ENCODE peak calls at places on chromosomes 11 and 22, in five cellular contexts. One of them, this sample, is unnamed.

GRCh38 chr11:28107726-28108618 is at the start of the genes KIF18A and METTL15:
- DNase-seq in midbrain: peak; percentile 100
- DNase-seq in neural crest cell: peak; percentile 99
- DNase-seq in ureter: peak; percentile 100
- DNase-seq in DMS53: peak; percentile 99
- DNase-seq in this sample: peak; percentile 100

GRCh38 chr22:24134090-24134846 is 47.0 kb upstream of the SUSD2 start:
- DNase-seq in neural crest cell: peak; percentile 65
- DNase-seq in midbrain: peak; percentile 50
- DNase-seq in ureter: no peak
- DNase-seq in DMS53: no peak
- DNase-seq in this sample: peak; percentile 8

GRCh38 chr11:17682848-17683247 is 36.5 kb upstream of the MYOD1 start:
- DNase-seq in neural crest cell: no peak
- DNase-seq in DMS53: no peak
- DNase-seq in ureter: no peak
- DNase-seq in midbrain: no peak
- DNase-seq in this sample: no peak

GRCh38 chr22:43796567-43796966 is 15.5 kb downstream of the EFCAB6 start:
- DNase-seq in DMS53: peak; percentile 67
- DNase-seq in neural crest cell: no peak
- DNase-seq in ureter: no peak
- DNase-seq in midbrain: peak; percentile 40
- DNase-seq in this sample: peak; percentile 40

GRCh38 chr11:119505861-119506260 is 82.9 kb upstream of the THY1 start:
- DNase-seq in ureter: no peak
- DNase-seq in neural crest cell: no peak
- DNase-seq in DMS53: no peak
- DNase-seq in midbrain: no peak
- DNase-seq in this sample: peak; percentile 92

GRCh38 chr11:102229510-102230119 is 87.7 kb upstream of the BIRC3 start:
- DNase-seq in DMS53: no peak
- DNase-seq in neural crest cell: no peak
- DNase-seq in midbrain: no peak
- DNase-seq in ureter: no peak
- DNase-seq in this sample: no peak

GRCh38 chr22:23380230-23380573 is 199.9 kb downstream of the IGLL1 start:
- DNase-seq in neural crest cell: no peak
- DNase-seq in ureter: no peak
- DNase-seq in midbrain: no peak
- DNase-seq in DMS53: peak; percentile 4
- DNase-seq in this sample: peak; percentile 92

GRCh38 chr22:38305481-38306448 is 11.5 kb downstream of the CSNK1E start:
- DNase-seq in DMS53: no peak
- DNase-seq in neural crest cell: no peak
- DNase-seq in ureter: no peak
- DNase-seq in midbrain: no peak
- DNase-seq in this sample: peak; percentile 96

GRCh38 chr11:77677138-77677537 is 39.5 kb upstream of the CLNS1A start:
- DNase-seq in midbrain: no peak
- DNase-seq in neural crest cell: no peak
- DNase-seq in ureter: no peak
- DNase-seq in DMS53: no peak
- DNase-seq in this sample: no peak

GRCh38 chr11:61893981-61894380 is 2.6 kb upstream of the FADS3 start:
- DNase-seq in DMS53: no peak
- DNase-seq in ureter: no peak
- DNase-seq in midbrain: no peak
- DNase-seq in neural crest cell: no peak
- DNase-seq in this sample: no peak

GRCh38 chr11:76664578-76665061 is 5.9 kb downstream of the LRRC32 start:
- DNase-seq in neural crest cell: no peak
- DNase-seq in DMS53: no peak
- DNase-seq in midbrain: no peak
- DNase-seq in ureter: no peak
- DNase-seq in this sample: no peak

GRCh38 chr11:124315052-124315451 is 1.3 kb upstream of the OR8D1 start:
- DNase-seq in neural crest cell: no peak
- DNase-seq in DMS53: peak; percentile 36
- DNase-seq in ureter: no peak
- DNase-seq in midbrain: no peak
- DNase-seq in this sample: no peak

GRCh38 chr22:28438183-28438778 is 241.4 kb downstream of the TTC28 start:
- DNase-seq in DMS53: peak; percentile 10
- DNase-seq in neural crest cell: no peak
- DNase-seq in midbrain: no peak
- DNase-seq in ureter: no peak
- DNase-seq in this sample: peak; percentile 85

GRCh38 chr22:31927562-31927961 is 16.8 kb upstream of the YWHAH start:
- DNase-seq in midbrain: no peak
- DNase-seq in neural crest cell: no peak
- DNase-seq in DMS53: no peak
- DNase-seq in ureter: no peak
- DNase-seq in this sample: no peak

GRCh38 chr22:31488988-31489617 is 539 bp downstream of the EIF4ENIF1 start:
- DNase-seq in DMS53: peak; percentile 39
- DNase-seq in neural crest cell: peak; percentile 31
- DNase-seq in midbrain: no peak
- DNase-seq in ureter: no peak
- DNase-seq in this sample: peak; percentile 67

GRCh38 chr11:120302001-120302805 is 22.9 kb upstream of the TLCD5 start:
- DNase-seq in midbrain: no peak
- DNase-seq in neural crest cell: no peak
- DNase-seq in ureter: peak; percentile 89
- DNase-seq in DMS53: peak; percentile 51
- DNase-seq in this sample: no peak

GRCh38 chr11:32919338-32919737 is 26.7 kb downstream of the QSER1 start:
- DNase-seq in neural crest cell: no peak
- DNase-seq in ureter: no peak
- DNase-seq in midbrain: no peak
- DNase-seq in DMS53: no peak
- DNase-seq in this sample: no peak

GRCh38 chr22:47805394-47805935 is 1043.0 kb downstream of the TBC1D22A start:
- DNase-seq in midbrain: no peak
- DNase-seq in neural crest cell: no peak
- DNase-seq in ureter: no peak
- DNase-seq in DMS53: no peak
- DNase-seq in this sample: no peak

GRCh38 chr11:29336727-29337212 is 680.1 kb downstream of the KCNA4 start:
- DNase-seq in ureter: no peak
- DNase-seq in DMS53: no peak
- DNase-seq in midbrain: no peak
- DNase-seq in neural crest cell: no peak
- DNase-seq in this sample: no peak

GRCh38 chr11:72727521-72727920 is 24.7 kb downstream of the ARAP1 start:
- DNase-seq in ureter: no peak
- DNase-seq in neural crest cell: no peak
- DNase-seq in midbrain: no peak
- DNase-seq in DMS53: no peak
- DNase-seq in this sample: no peak

GRCh38 chr22:36493690-36494110 is 12.3 kb upstream of the TXN2 start:
- DNase-seq in DMS53: no peak
- DNase-seq in neural crest cell: no peak
- DNase-seq in ureter: no peak
- DNase-seq in midbrain: peak; percentile 27
- DNase-seq in this sample: no peak

GRCh38 chr11:74249496-74249895 is 61.9 kb downstream of the P4HA3 start:
- DNase-seq in ureter: no peak
- DNase-seq in midbrain: no peak
- DNase-seq in DMS53: no peak
- DNase-seq in neural crest cell: no peak
- DNase-seq in this sample: no peak

GRCh38 chr11:76600124-76600655 is 70.4 kb downstream of the LRRC32 start:
- DNase-seq in neural crest cell: no peak
- DNase-seq in midbrain: no peak
- DNase-seq in ureter: no peak
- DNase-seq in DMS53: no peak
- DNase-seq in this sample: no peak

GRCh38 chr11:71282581-71283351 is 30.4 kb upstream of the SHANK2 start:
- DNase-seq in midbrain: no peak
- DNase-seq in neural crest cell: no peak
- DNase-seq in DMS53: peak; percentile 53
- DNase-seq in ureter: peak; percentile 32
- DNase-seq in this sample: no peak

GRCh38 chr11:114219559-114220349 is 76.4 kb upstream of the NNMT start:
- DNase-seq in DMS53: peak; percentile 30
- DNase-seq in ureter: no peak
- DNase-seq in midbrain: no peak
- DNase-seq in neural crest cell: no peak
- DNase-seq in this sample: peak; percentile 37

GRCh38 chr11:76238551-76238950 is 32.2 kb upstream of the WNT11 start:
- DNase-seq in DMS53: peak; percentile 52
- DNase-seq in neural crest cell: no peak
- DNase-seq in ureter: no peak
- DNase-seq in midbrain: no peak
- DNase-seq in this sample: peak; percentile 23

GRCh38 chr11:21402274-21402673 is 732.9 kb downstream of the NELL1 start:
- DNase-seq in ureter: no peak
- DNase-seq in DMS53: no peak
- DNase-seq in neural crest cell: no peak
- DNase-seq in midbrain: no peak
- DNase-seq in this sample: no peak

GRCh38 chr22:38461414-38462081 is 6.3 kb upstream of the KDELR3 start:
- DNase-seq in DMS53: peak; percentile 95
- DNase-seq in midbrain: peak; percentile 79
- DNase-seq in ureter: peak; percentile 80
- DNase-seq in neural crest cell: peak; percentile 89
- DNase-seq in this sample: peak; percentile 98

This sample was measured in NCI-H69.